ENCODE peak calls at places on chromosomes 13 and 19, in four cellular contexts. V, B, Y and K are unnamed samples.

GRCh38 chr19:47232422-47233211 is 1.6 kb upstream of the BBC3 start:
- DNase-seq in Y (no peak), B (no peak), V (no peak), K (peak)

GRCh38 chr19:43639507-43640423 is at the start of gene CADM4:
- DNase-seq in Y (peak), B (no peak), V (peak), K (peak)

GRCh38 chr13:109135018-109135417 is 505.6 kb downstream of the MYO16 start:
- DNase-seq in B (no peak), V (no peak), Y (no peak), K (no peak)

GRCh38 chr19:1651061-1651547 is 1.3 kb downstream of the TCF3 start:
- DNase-seq in V (peak), Y (peak), B (no peak), K (no peak)

GRCh38 chr13:113732961-113733950 is 25.8 kb upstream of the TMEM255B start:
- DNase-seq in B (no peak), Y (no peak), V (no peak), K (no peak)

GRCh38 chr19:50415661-50416033 is 3.1 kb upstream of the SPIB start:
- DNase-seq in Y (no peak), B (no peak), V (no peak), K (no peak)

GRCh38 chr19:46365561-46365960 is 18.7 kb downstream of the PPP5C start:
- DNase-seq in Y (no peak), B (no peak), V (no peak), K (no peak)

GRCh38 chr19:10045371-10045770 is 32.1 kb downstream of the RDH8 start:
- DNase-seq in B (no peak), V (no peak), Y (no peak), K (no peak)

GRCh38 chr13:77184455-77184854 is 142.4 kb downstream of the MYCBP2 start:
- DNase-seq in Y (no peak), V (no peak), B (no peak), K (no peak)

GRCh38 chr19:7970716-7971448 is 27.4 kb upstream of the TIMM44 start:
- DNase-seq in V (peak), B (peak), Y (no peak), K (no peak)

GRCh38 chr13:97020689-97021240 is 26.5 kb upstream of the OXGR1 start:
- DNase-seq in B (no peak), V (no peak), Y (no peak), K (no peak)

GRCh38 chr19:45154064-45154827 is 6.5 kb downstream of the NKPD1 start:
- DNase-seq in Y (no peak), V (no peak), B (no peak), K (no peak)